ENCODE peak calls at places on chromosomes 4 and X, in six cellular contexts. J, A, V, F, T and Z are unnamed samples.
A peak's percentile ranks its signal among the peaks of the same experiment; 100 is the strongest.

GRCh38 chrX:56975611-56976010 is 19.7 kb downstream of the SPIN3 start:
- DNase-seq in J (no peak), A (no peak), T (no peak), V (no peak), F (no peak), Z (no peak)

GRCh38 chrX:70096052-70096451 is 33.8 kb downstream of the OTUD6A start:
- DNase-seq in V (no peak), J (no peak), F (no peak), T (no peak), A (no peak), Z (no peak)

GRCh38 chr4:43560047-43560446 is 667.5 kb downstream of the GRXCR1 start:
- DNase-seq in T (no peak), V (no peak), J (no peak), F (no peak), A (no peak), Z (no peak)

GRCh38 chr4:115113382-115114106 is at the start of gene NDST4:
- DNase-seq in A (no peak), T (no peak), F (no peak), V (no peak), J (no peak), Z (peak; percentile 44)

GRCh38 chr4:139319571-139319970 is 17.3 kb upstream of the NDUFC1 start:
- DNase-seq in F (no peak), V (no peak), A (no peak), J (no peak), T (no peak), Z (no peak)

GRCh38 chr4:3290476-3290875 is 2.3 kb upstream of the RGS12 start:
- DNase-seq in F (no peak), A (no peak), T (no peak), V (no peak), J (no peak), Z (peak; percentile 66)

GRCh38 chrX:54785901-54786300 is 12.2 kb downstream of the ITIH6 start:
- DNase-seq in F (no peak), V (no peak), J (no peak), T (no peak), A (no peak), Z (no peak)

GRCh38 chr4:78585633-78586032 is 34.1 kb downstream of the ANXA3 start:
- DNase-seq in T (no peak), J (no peak), A (no peak), F (no peak), V (no peak), Z (no peak)

GRCh38 chrX:134670241-134670811 is 12.1 kb upstream of the PLAC1 start:
- DNase-seq in J (no peak), F (no peak), V (no peak), T (no peak), A (no peak), Z (no peak)

GRCh38 chrX:102832661-102833060 is 104.4 kb upstream of the RAB40AL start:
- DNase-seq in F (no peak), J (no peak), V (no peak), A (peak; percentile 53), T (no peak), Z (peak; percentile 8)

GRCh38 chrX:71545364-71545763 is 12.5 kb downstream of the OGT start:
- DNase-seq in V (no peak), T (no peak), F (no peak), J (no peak), A (no peak), Z (no peak)

GRCh38 chr4:24979554-24979953 is 51.2 kb downstream of the LGI2 start:
- DNase-seq in V (no peak), A (no peak), J (no peak), T (no peak), F (no peak), Z (no peak)

GRCh38 chrX:19046343-19047215 is 62.7 kb upstream of the PHKA2 start:
- DNase-seq in F (no peak), T (no peak), A (peak; percentile 71), J (no peak), V (no peak), Z (no peak)

GRCh38 chrX:39762266-39762841 is 335.4 kb downstream of the BCOR start:
- DNase-seq in T (no peak), A (no peak), J (no peak), V (no peak), F (no peak), Z (no peak)

GRCh38 chr4:22420291-22420690 is 95.6 kb downstream of the ADGRA3 start:
- DNase-seq in J (no peak), T (no peak), A (no peak), V (no peak), F (no peak), Z (no peak)

GRCh38 chrX:9940397-9940796 is 26.8 kb upstream of the CLDN34 start:
- DNase-seq in J (no peak), A (no peak), T (no peak), V (no peak), F (no peak), Z (peak; percentile 48)

GRCh38 chr4:57110635-57111546 is 706 bp upstream of the IGFBP7 start:
- DNase-seq in T (no peak), A (no peak), V (no peak), J (no peak), F (no peak), Z (no peak)

GRCh38 chr4:180058731-180059215 is 2184.4 kb upstream of the TENM3 start:
- DNase-seq in T (no peak), A (peak; percentile 26), J (peak; percentile 84), F (no peak), V (no peak), Z (peak; percentile 80)

GRCh38 chr4:929096-929765 is 2.9 kb downstream of the GAK start:
- DNase-seq in V (no peak), T (no peak), J (peak; percentile 46), A (no peak), F (no peak), Z (no peak)

GRCh38 chrX:10579753-10580060 is 40.7 kb downstream of the MID1 start:
- DNase-seq in F (no peak), A (no peak), T (no peak), V (no peak), J (no peak), Z (no peak)

GRCh38 chr4:82031386-82031785 is 342.4 kb downstream of the HNRNPD start:
- DNase-seq in V (no peak), A (no peak), J (no peak), F (no peak), T (no peak), Z (peak; percentile 75)

GRCh38 chrX:82813671-82814078 is 694.4 kb upstream of the POU3F4 start:
- DNase-seq in A (peak; percentile 68), J (no peak), F (no peak), V (no peak), T (no peak), Z (no peak)

GRCh38 chr4:94325835-94326234 is 16.8 kb downstream of the HPGDS start:
- DNase-seq in F (no peak), T (no peak), J (no peak), A (no peak), V (no peak), Z (no peak)

GRCh38 chrX:103831803-103832544 is at the start of gene RAB9B:
- DNase-seq in V (peak; percentile 53), A (no peak), F (peak; percentile 9), J (peak; percentile 66), T (peak; percentile 36), Z (peak; percentile 31)

GRCh38 chrX:135213200-135213844 is 38.5 kb upstream of the ETDA start:
- DNase-seq in V (no peak), T (peak; percentile 8), A (no peak), F (no peak), J (no peak), Z (no peak)

GRCh38 chr4:26719954-26720552 is 136.2 kb downstream of the TBC1D19 start:
- DNase-seq in T (no peak), F (no peak), J (no peak), V (no peak), A (peak; percentile 25), Z (peak; percentile 7)

GRCh38 chr4:148060264-148061138 is 328.6 kb downstream of the ARHGAP10 start:
- DNase-seq in V (no peak), F (no peak), T (no peak), A (no peak), J (no peak), Z (no peak)

GRCh38 chrX:71650333-71650969 is 16.9 kb upstream of the LOC101059915 start:
- DNase-seq in J (no peak), T (no peak), V (no peak), F (no peak), A (no peak), Z (peak; percentile 33)

GRCh38 chr4:138078264-138078663 is 163.9 kb downstream of the SLC7A11 start:
- DNase-seq in A (no peak), F (no peak), J (no peak), T (no peak), V (no peak), Z (no peak)

GRCh38 chr4:106795326-106795725 is 240.8 kb downstream of the DKK2 start:
- DNase-seq in T (no peak), F (no peak), J (no peak), V (no peak), A (no peak), Z (no peak)

GRCh38 chr4:2437475-2438215 is 18.9 kb downstream of the CFAP99 start:
- DNase-seq in J (no peak), T (no peak), F (no peak), A (no peak), V (no peak), Z (no peak)

GRCh38 chr4:131052646-131053045 is 1956.7 kb downstream of the C4orf33 start:
- DNase-seq in V (no peak), F (no peak), T (no peak), J (no peak), A (no peak), Z (no peak)

GRCh38 chrX:13059269-13059668 is 14.8 kb upstream of the FAM9C start:
- DNase-seq in J (no peak), F (no peak), A (no peak), T (no peak), V (no peak), Z (no peak)

GRCh38 chrX:150185766-150186165 is 177.4 kb upstream of the MAMLD1 start:
- DNase-seq in T (no peak), V (no peak), F (no peak), J (no peak), A (no peak), Z (no peak)

GRCh38 chr4:41041541-41041940 is 172.8 kb downstream of the APBB2 start:
- DNase-seq in A (no peak), F (no peak), T (no peak), J (no peak), V (no peak), Z (no peak)

GRCh38 chr4:81850701-81851100 is 379.0 kb upstream of the RASGEF1B start:
- DNase-seq in T (no peak), J (no peak), A (no peak), F (no peak), V (no peak), Z (peak; percentile 88)

GRCh38 chr4:185504098-185505047 is 30.9 kb downstream of the PDLIM3 start:
- DNase-seq in A (peak; percentile 39), V (no peak), T (no peak), F (no peak), J (no peak), Z (no peak)